ENCODE peak calls at places on chromosome 3, in seven cellular contexts. One of them, this sample, is unnamed.

GRCh38 chr3:61903931-61904657 is 342.7 kb downstream of the PTPRG start:
- DNase-seq in fibroblast of lung: peak; percentile 43
- DNase-seq in stimulated activated CD8-positive, alpha-beta memory T cell treated with anti-CD3 and anti-CD28 coated beads, Interleukin-2, amount 100 ng/mL, for 48 hours: no peak
- DNase-seq in NCI-H1105: peak; percentile 10
- DNase-seq in GM03348: peak; percentile 26
- DNase-seq in HCEC 1CT: no peak
- DNase-seq in osteocyte: no peak
- DNase-seq in this sample: no peak

GRCh38 chr3:119562307-119562961 is 3.0 kb upstream of the CD80 start:
- DNase-seq in osteocyte: no peak
- DNase-seq in NCI-H1105: no peak
- DNase-seq in HCEC 1CT: no peak
- DNase-seq in GM03348: no peak
- DNase-seq in stimulated activated CD8-positive, alpha-beta memory T cell treated with anti-CD3 and anti-CD28 coated beads, Interleukin-2, amount 100 ng/mL, for 48 hours: peak; percentile 36
- DNase-seq in fibroblast of lung: no peak
- DNase-seq in this sample: peak; percentile 57

GRCh38 chr3:71103430-71103881 is 480.1 kb downstream of the FOXP1 start:
- DNase-seq in stimulated activated CD8-positive, alpha-beta memory T cell treated with anti-CD3 and anti-CD28 coated beads, Interleukin-2, amount 100 ng/mL, for 48 hours: no peak
- DNase-seq in HCEC 1CT: peak; percentile 75
- DNase-seq in GM03348: peak; percentile 27
- DNase-seq in fibroblast of lung: peak; percentile 85
- DNase-seq in osteocyte: no peak
- DNase-seq in NCI-H1105: peak; percentile 11
- DNase-seq in this sample: no peak

GRCh38 chr3:123326531-123326930 is 122.4 kb downstream of the ADCY5 start:
- DNase-seq in HCEC 1CT: no peak
- DNase-seq in GM03348: no peak
- DNase-seq in stimulated activated CD8-positive, alpha-beta memory T cell treated with anti-CD3 and anti-CD28 coated beads, Interleukin-2, amount 100 ng/mL, for 48 hours: no peak
- DNase-seq in NCI-H1105: no peak
- DNase-seq in fibroblast of lung: no peak
- DNase-seq in osteocyte: no peak
- DNase-seq in this sample: no peak

GRCh38 chr3:58487140-58487886 is 4.6 kb upstream of the KCTD6 start:
- DNase-seq in HCEC 1CT: peak; percentile 74
- DNase-seq in NCI-H1105: no peak
- DNase-seq in osteocyte: no peak
- DNase-seq in stimulated activated CD8-positive, alpha-beta memory T cell treated with anti-CD3 and anti-CD28 coated beads, Interleukin-2, amount 100 ng/mL, for 48 hours: no peak
- DNase-seq in fibroblast of lung: peak; percentile 74
- DNase-seq in GM03348: peak; percentile 87
- DNase-seq in this sample: no peak

GRCh38 chr3:173644086-173645082 is 246.8 kb downstream of the NLGN1 start:
- DNase-seq in NCI-H1105: no peak
- DNase-seq in GM03348: no peak
- DNase-seq in HCEC 1CT: no peak
- DNase-seq in stimulated activated CD8-positive, alpha-beta memory T cell treated with anti-CD3 and anti-CD28 coated beads, Interleukin-2, amount 100 ng/mL, for 48 hours: no peak
- DNase-seq in fibroblast of lung: no peak
- DNase-seq in osteocyte: no peak
- DNase-seq in this sample: no peak

GRCh38 chr3:168249539-168250414 is 154.1 kb upstream of the GOLIM4 start:
- DNase-seq in HCEC 1CT: peak; percentile 62
- DNase-seq in GM03348: peak; percentile 75
- DNase-seq in stimulated activated CD8-positive, alpha-beta memory T cell treated with anti-CD3 and anti-CD28 coated beads, Interleukin-2, amount 100 ng/mL, for 48 hours: peak; percentile 7
- DNase-seq in osteocyte: peak; percentile 93
- DNase-seq in NCI-H1105: peak; percentile 91
- DNase-seq in fibroblast of lung: peak; percentile 81
- DNase-seq in this sample: no peak

GRCh38 chr3:168061332-168061996 is 34.3 kb downstream of the GOLIM4 start:
- DNase-seq in GM03348: no peak
- DNase-seq in osteocyte: no peak
- DNase-seq in fibroblast of lung: peak; percentile 30
- DNase-seq in NCI-H1105: no peak
- DNase-seq in stimulated activated CD8-positive, alpha-beta memory T cell treated with anti-CD3 and anti-CD28 coated beads, Interleukin-2, amount 100 ng/mL, for 48 hours: no peak
- DNase-seq in HCEC 1CT: peak; percentile 48
- DNase-seq in this sample: no peak

GRCh38 chr3:10782011-10782410 is 34.0 kb upstream of the SLC6A11 start:
- DNase-seq in stimulated activated CD8-positive, alpha-beta memory T cell treated with anti-CD3 and anti-CD28 coated beads, Interleukin-2, amount 100 ng/mL, for 48 hours: no peak
- DNase-seq in NCI-H1105: no peak
- DNase-seq in osteocyte: no peak
- DNase-seq in GM03348: no peak
- DNase-seq in HCEC 1CT: no peak
- DNase-seq in fibroblast of lung: no peak
- DNase-seq in this sample: no peak

GRCh38 chr3:154142608-154143007 is 21.4 kb downstream of the ARHGEF26 start:
- DNase-seq in osteocyte: no peak
- DNase-seq in GM03348: no peak
- DNase-seq in fibroblast of lung: no peak
- DNase-seq in HCEC 1CT: no peak
- DNase-seq in NCI-H1105: no peak
- DNase-seq in stimulated activated CD8-positive, alpha-beta memory T cell treated with anti-CD3 and anti-CD28 coated beads, Interleukin-2, amount 100 ng/mL, for 48 hours: no peak
- DNase-seq in this sample: no peak

GRCh38 chr3:129975332-129976090 is 991 bp downstream of the TRH start:
- DNase-seq in GM03348: no peak
- DNase-seq in stimulated activated CD8-positive, alpha-beta memory T cell treated with anti-CD3 and anti-CD28 coated beads, Interleukin-2, amount 100 ng/mL, for 48 hours: no peak
- DNase-seq in osteocyte: no peak
- DNase-seq in HCEC 1CT: no peak
- DNase-seq in fibroblast of lung: no peak
- DNase-seq in NCI-H1105: peak; percentile 63
- DNase-seq in this sample: no peak

GRCh38 chr3:11059090-11059798 is 66.7 kb downstream of the SLC6A1 start:
- DNase-seq in stimulated activated CD8-positive, alpha-beta memory T cell treated with anti-CD3 and anti-CD28 coated beads, Interleukin-2, amount 100 ng/mL, for 48 hours: no peak
- DNase-seq in osteocyte: peak; percentile 90
- DNase-seq in fibroblast of lung: peak; percentile 62
- DNase-seq in HCEC 1CT: peak; percentile 82
- DNase-seq in GM03348: peak; percentile 90
- DNase-seq in NCI-H1105: peak; percentile 38
- DNase-seq in this sample: no peak

GRCh38 chr3:119930286-119930685 is 148.4 kb downstream of the NR1I2 start:
- DNase-seq in GM03348: peak; percentile 4
- DNase-seq in fibroblast of lung: no peak
- DNase-seq in HCEC 1CT: no peak
- DNase-seq in osteocyte: no peak
- DNase-seq in NCI-H1105: no peak
- DNase-seq in stimulated activated CD8-positive, alpha-beta memory T cell treated with anti-CD3 and anti-CD28 coated beads, Interleukin-2, amount 100 ng/mL, for 48 hours: no peak
- DNase-seq in this sample: no peak

GRCh38 chr3:124209426-124209825 is 217.5 kb upstream of the ROPN1 start:
- DNase-seq in stimulated activated CD8-positive, alpha-beta memory T cell treated with anti-CD3 and anti-CD28 coated beads, Interleukin-2, amount 100 ng/mL, for 48 hours: no peak
- DNase-seq in osteocyte: no peak
- DNase-seq in NCI-H1105: no peak
- DNase-seq in GM03348: peak; percentile 19
- DNase-seq in HCEC 1CT: no peak
- DNase-seq in fibroblast of lung: peak; percentile 84
- DNase-seq in this sample: no peak